ENCODE peak calls at places on chromosomes 1 and 21, in five cellular contexts. H is uterus; Z is tibial nerve; X is heart left ventricle; B is CD4-positive, CD25-positive, alpha-beta regulatory T cell. P is an unnamed sample. For H3K4me1, the result is how much of the 10 kb centered on the place peaks cover.

GRCh38 chr21:17610862-17611261 is 1.8 kb downstream of the BTG3 start:
- DNase-seq in B (no peak), X (no peak), Z (no peak), H (peak), P (no peak)

GRCh38 chr1:185152187-185152767 is 4.5 kb downstream of the TRMT1L start:
- DNase-seq in X (no peak), Z (no peak), H (no peak), B (no peak), P (no peak)

GRCh38 chr1:230127105-230128054 is 60.3 kb downstream of the GALNT2 start:
- DNase-seq in H (no peak), B (no peak), X (no peak), Z (no peak), P (no peak)

GRCh38 chr1:68175621-68176398 is 56.5 kb downstream of the WLS start:
- DNase-seq in X (no peak), B (no peak), Z (no peak), H (peak), P (no peak)

GRCh38 chr1:21665711-21666571 is 3.2 kb downstream of the RAP1GAP start:
- DNase-seq in X (no peak), H (peak), B (no peak), Z (no peak), P (no peak)

GRCh38 chr1:43930168-43930948 is 3.2 kb upstream of the ARTN start:
- DNase-seq in B (no peak), H (no peak), Z (no peak), X (no peak), P (no peak)

GRCh38 chr1:161019767-161020572 is 982 bp downstream of the F11R start:
- DNase-seq in X (no peak), B (no peak), Z (no peak), H (no peak), P (no peak)

GRCh38 chr21:41396452-41397107 is 29.5 kb upstream of the MX1 start:
- DNase-seq in H (no peak), B (no peak), Z (no peak), X (no peak), P (peak)

GRCh38 chr1:110672001-110672752 is 2.6 kb downstream of the KCNA3 start:
- DNase-seq in X (no peak), B (peak), H (peak), Z (no peak), P (no peak)

GRCh38 chr1:200518524-200518923 is 102.0 kb downstream of the KIF14 start:
- DNase-seq in B (no peak), X (no peak), H (no peak), Z (no peak), P (no peak)

GRCh38 chr1:21755067-21755466 is 27.9 kb downstream of the USP48 start:
- DNase-seq in Z (no peak), X (no peak), H (no peak), B (no peak), P (no peak)

GRCh38 chr1:89911186-89911976 is 83.5 kb upstream of the ZNF326 start:
- DNase-seq in H (no peak), Z (no peak), B (no peak), X (no peak), P (no peak)

GRCh38 chr1:231073311-231073710 is 33.3 kb upstream of the FAM89A start:
- DNase-seq in B (no peak), X (no peak), H (no peak), Z (no peak), P (no peak)

GRCh38 chr1:41383094-41383852 is 22.0 kb downstream of the FOXO6 start:
- DNase-seq in H (no peak), X (no peak), Z (no peak), B (no peak), P (no peak)

GRCh38 chr1:150622219-150622975 is 7.0 kb downstream of the ENSA start:
- DNase-seq in X (peak), Z (peak), H (peak), B (no peak), P (no peak)

GRCh38 chr21:41962425-41962966 is 8.7 kb upstream of the C2CD2 start:
- DNase-seq in H (no peak), X (no peak), B (no peak), Z (no peak), P (no peak)

GRCh38 chr1:104082221-104082620 is 332.5 kb downstream of the AMY1C start:
- DNase-seq in H (no peak), X (no peak), Z (no peak), B (no peak), P (no peak)

GRCh38 chr1:228007801-228008341 is 1.1 kb downstream of the WNT3A start:
- DNase-seq in X (no peak), B (no peak), H (peak), Z (no peak), P (no peak)

GRCh38 chr1:22221233-22221780 is 78.4 kb upstream of the WNT4 start:
- DNase-seq in H (no peak), X (no peak), Z (no peak), B (no peak), P (no peak)

GRCh38 chr21:21034046-21034445 is 35.8 kb downstream of the NCAM2 start:
- DNase-seq in X (no peak), H (no peak), Z (no peak), B (no peak), P (no peak)

GRCh38 chr1:230760360-230760827 is 13.2 kb downstream of the CAPN9 start:
- DNase-seq in H (no peak), X (no peak), B (no peak), Z (no peak), P (no peak)

GRCh38 chr1:81201779-81202178 is 599.0 kb upstream of the ADGRL2 start:
- DNase-seq in Z (no peak), X (no peak), H (no peak), B (no peak), P (no peak)

GRCh38 chr1:219660666-219661463 is 48.0 kb upstream of the ZC3H11B start:
- DNase-seq in B (no peak), Z (peak), H (peak), X (peak), P (peak)

GRCh38 chr1:11980676-11980972 is 380 bp downstream of the MFN2 start:
- DNase-seq in B (no peak), X (no peak), Z (no peak), H (no peak), P (no peak)

GRCh38 chr1:211118407-211119102 is 15.4 kb downstream of the KCNH1 start:
- DNase-seq in H (no peak), X (no peak), B (no peak), Z (no peak), P (no peak)

GRCh38 chr1:245856944-245857531 is 650.0 kb downstream of the SMYD3 start:
- DNase-seq in B (no peak), X (no peak), Z (no peak), H (no peak), P (no peak)

GRCh38 chr1:230270940-230271325 is 155.2 kb downstream of the PGBD5 start:
- DNase-seq in B (no peak), Z (no peak), X (no peak), H (no peak), P (no peak)

GRCh38 chr1:184191181-184191601 is 139.7 kb downstream of the TSEN15 start:
- DNase-seq in Z (no peak), B (no peak), X (peak), H (peak), P (no peak)

GRCh38 chr1:46342084-46342656 is 1.6 kb downstream of the NSUN4 start:
- DNase-seq in Z (no peak), B (no peak), X (no peak), H (no peak), P (no peak)

GRCh38 chr1:11806307-11806936 is 431 bp downstream of the CLCN6 start:
- DNase-seq in B (no peak), H (no peak), X (no peak), Z (no peak), P (no peak)

GRCh38 chr1:108699375-108700332 is 7.5 kb downstream of the PRPF38B start:
- DNase-seq in X (no peak), B (no peak), Z (no peak), H (no peak), P (no peak)

GRCh38 chr1:151547119-151547899 is 7.2 kb downstream of the TUFT1 start:
- DNase-seq in Z (no peak), B (no peak), H (peak), X (no peak), P (peak)

GRCh38 chr1:65476327-65476726 is 55.9 kb downstream of the LEPR start:
- DNase-seq in H (no peak), Z (no peak), B (no peak), X (no peak), P (no peak)

GRCh38 chr1:156499703-156500577 is 635 bp downstream of the MEF2D start:
- DNase-seq in X (peak), B (peak), Z (no peak), H (peak), P (peak)

GRCh38 chr1:204323887-204324286 is 35.8 kb downstream of the PLEKHA6 start:
- DNase-seq in H (no peak), Z (no peak), X (no peak), B (no peak), P (no peak)

GRCh38 chr1:96557336-96557735 is 164.2 kb upstream of the PTBP2 start:
- DNase-seq in H (no peak), Z (no peak), X (no peak), B (no peak), P (no peak)

GRCh38 chr1:164611754-164612642 is 53.0 kb downstream of the PBX1 start:
- DNase-seq in X (no peak), B (no peak), Z (no peak), H (peak), P (peak)

GRCh38 chr1:2587071-2587859 is 688 bp downstream of the PRXL2B start:
- DNase-seq in X (no peak), Z (no peak), H (peak), B (no peak), P (no peak)

DNA sequence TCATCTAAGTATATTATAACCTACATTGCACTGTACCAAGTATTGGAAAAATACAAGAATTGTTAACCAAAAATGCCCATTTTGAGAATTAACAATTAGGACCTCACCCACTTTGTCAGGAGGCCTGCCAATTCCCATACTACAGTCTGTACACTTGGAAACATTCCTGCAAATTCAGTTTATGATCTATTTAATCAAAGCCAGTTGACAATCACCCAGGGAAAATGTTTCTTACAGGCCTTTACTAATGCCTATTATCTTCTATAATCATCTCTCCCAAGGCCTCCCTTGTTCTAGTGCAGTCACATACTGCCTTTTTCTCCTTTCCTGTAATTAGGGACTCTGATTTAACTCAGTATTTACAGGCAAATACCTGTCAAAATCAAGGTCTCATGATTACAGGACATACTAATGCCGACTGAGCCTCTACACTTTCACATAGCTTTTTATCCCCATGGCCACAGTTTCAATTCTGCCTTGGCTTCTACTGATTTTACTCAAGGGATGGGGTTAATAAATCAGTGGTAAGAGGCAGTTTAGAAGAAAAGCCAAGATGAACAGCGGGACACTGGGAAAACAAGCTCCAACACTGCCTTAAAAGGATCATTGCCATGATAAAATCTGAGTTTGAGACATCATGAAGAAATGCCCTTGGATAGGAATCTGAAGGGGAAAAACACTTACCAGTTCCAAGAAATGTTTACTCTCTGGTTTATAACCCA is 338.7 kb downstream of the VAV3 start:
- DNase-seq in Z (no peak), X (no peak), B (no peak), H (peak), P (no peak)
- H3K4me1 ChIP-seq in Z (under half), X (under half), B (under half), H (under half), P (under half)

DNA sequence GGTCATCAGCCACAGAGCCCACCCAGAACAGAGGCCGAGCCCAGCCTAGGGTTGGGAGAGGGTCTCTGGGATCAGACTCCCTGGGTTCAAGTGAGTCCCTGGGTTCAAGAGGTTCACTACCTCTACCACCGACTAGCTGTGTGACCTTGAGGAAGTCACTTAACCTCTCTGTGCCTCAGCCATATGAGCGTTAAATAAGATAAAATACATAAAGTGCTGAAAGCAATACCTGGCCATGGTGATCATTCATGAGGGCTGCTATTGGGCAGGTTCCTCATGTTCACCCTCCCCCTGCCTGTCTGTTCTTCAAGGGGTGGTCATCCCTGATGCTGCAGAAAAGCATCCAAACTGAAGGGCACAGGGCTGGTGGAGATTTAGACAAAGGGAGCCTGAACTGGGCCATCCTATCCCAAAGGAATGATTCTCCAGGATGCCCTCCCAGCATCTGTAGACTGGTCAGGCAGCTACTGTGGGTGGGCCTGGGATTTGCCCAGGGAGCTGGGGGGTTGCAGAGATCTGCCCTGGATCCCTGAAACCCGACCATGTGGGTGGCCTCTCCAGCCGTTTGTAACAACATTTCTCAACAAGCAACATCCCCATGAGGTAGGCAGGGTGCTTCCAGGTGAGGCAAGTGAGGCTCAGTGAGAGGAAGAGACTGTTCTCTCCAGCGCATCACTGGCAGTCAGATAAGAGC is 196.6 kb downstream of the MATN1 start:
- DNase-seq in B (no peak), Z (no peak), H (no peak), X (no peak), P (no peak)
- H3K4me1 ChIP-seq in B (under half), Z (under half), H (under half), X (half or more), P (half or more)

GRCh38 chr1:63051356-63051755 is 267.4 kb downstream of the ATG4C start:
- DNase-seq in X (no peak), H (no peak), B (no peak), Z (no peak), P (no peak)
- H3K4me1 ChIP-seq in X (under half), H (under half), B (under half), Z (under half), P (under half)

DNA sequence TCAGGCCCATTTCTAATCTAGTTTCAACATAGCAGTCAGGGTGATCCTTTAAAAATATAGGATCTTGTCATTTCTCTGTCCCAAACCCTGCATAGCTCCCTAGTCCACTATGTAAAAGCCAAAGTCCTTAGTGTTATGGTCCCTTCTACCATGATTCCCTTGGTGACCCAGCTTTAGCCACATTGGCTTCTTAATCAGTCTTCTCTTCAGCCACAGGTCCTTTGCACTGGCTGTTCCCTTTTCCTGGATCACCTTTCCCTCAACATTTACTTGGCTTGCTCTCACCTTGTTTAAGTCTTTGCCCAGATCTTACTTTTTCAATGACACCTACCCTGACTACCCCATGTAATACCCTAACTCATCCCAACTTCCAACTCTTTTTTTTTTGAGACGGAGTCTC is 11.7 kb upstream of the FUCA1 start:
- DNase-seq in H (no peak), Z (no peak), X (no peak), B (no peak), P (no peak)
- H3K4me1 ChIP-seq in H (under half), Z (under half), X (under half), B (under half), P (under half)

DNA sequence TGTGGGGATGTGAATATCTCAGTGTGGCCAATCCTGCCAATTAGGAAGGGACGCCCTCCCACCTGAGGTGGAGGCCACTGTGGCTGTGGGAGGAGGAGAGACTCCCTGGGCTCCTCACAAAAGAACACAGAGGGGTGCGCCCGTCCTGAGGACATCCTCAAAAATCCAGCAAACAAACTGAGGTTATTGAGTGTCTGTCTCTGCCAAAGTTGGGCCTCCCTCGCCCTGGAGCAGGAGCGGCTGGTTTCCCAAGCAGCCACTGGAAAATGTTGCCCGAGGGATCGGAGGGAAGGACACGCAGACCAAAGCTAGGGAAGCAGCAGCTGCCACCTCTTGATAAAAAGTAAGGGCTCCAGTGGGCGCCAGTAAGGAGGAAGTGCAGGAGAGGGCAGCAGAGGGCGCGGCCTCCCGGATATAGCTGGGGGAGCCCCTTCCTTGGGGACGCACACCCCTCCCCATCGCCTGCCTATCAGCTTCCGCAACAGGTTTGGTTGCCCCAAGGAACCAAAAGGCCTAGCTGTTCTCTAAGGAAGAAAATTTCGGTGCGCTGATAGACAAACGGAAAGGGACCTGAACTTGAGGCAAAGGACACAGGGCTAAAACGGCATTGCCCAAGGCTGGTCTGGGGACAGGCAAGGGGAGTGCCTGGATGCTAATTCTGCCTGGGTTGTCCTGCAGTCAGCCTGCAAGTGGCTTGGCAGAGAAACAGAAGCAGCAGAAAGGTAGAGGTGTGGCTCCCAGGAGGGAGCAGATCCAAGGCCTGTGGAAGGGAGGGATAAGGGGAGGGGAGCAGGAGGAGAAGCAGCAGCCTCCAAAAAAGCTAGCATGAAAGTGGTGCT is 1.7 kb upstream of the GRIK3 start:
- DNase-seq in B (no peak), X (no peak), H (no peak), Z (no peak), P (no peak)
- H3K4me1 ChIP-seq in B (under half), X (under half), H (under half), Z (half or more), P (under half)

GRCh38 chr1:193326296-193326695 is 139.9 kb upstream of the B3GALT2 start:
- DNase-seq in X (no peak), B (no peak), H (no peak), Z (no peak), P (no peak)

GRCh38 chr1:193321242-193321842 is 134.9 kb upstream of the B3GALT2 start:
- DNase-seq in X (no peak), B (no peak), H (no peak), Z (no peak), P (no peak)

GRCh38 chr1:193322218-193322617 is 135.8 kb upstream of the B3GALT2 start:
- DNase-seq in X (no peak), Z (no peak), H (no peak), B (no peak), P (no peak)

GRCh38 chr1:193325042-193325441 is 138.6 kb upstream of the B3GALT2 start:
- DNase-seq in H (no peak), B (no peak), X (no peak), Z (no peak), P (no peak)

GRCh38 chr1:193325771-193326170 is 139.4 kb upstream of the B3GALT2 start:
- DNase-seq in H (no peak), Z (no peak), B (no peak), X (no peak), P (no peak)
- H3K4me1 ChIP-seq in H (under half), Z (under half), B (under half), X (under half), P (under half)

GRCh38 chr1:27005648-27006496 is 6.8 kb downstream of the TENT5B start:
- DNase-seq in H (no peak), B (no peak), Z (no peak), X (peak), P (no peak)

GRCh38 chr1:27001570-27002360 is 8.3 kb downstream of the TRNP1 start:
- DNase-seq in X (peak), Z (peak), B (no peak), H (no peak), P (peak)

GRCh38 chr1:27004471-27005165 is 8.0 kb downstream of the TENT5B start:
- DNase-seq in H (peak), B (no peak), X (peak), Z (no peak), P (no peak)

GRCh38 chr1:27005166-27005530 is 7.5 kb downstream of the TENT5B start:
- DNase-seq in X (no peak), B (no peak), H (no peak), Z (no peak), P (no peak)

GRCh38 chr1:27003745-27004470 is 8.7 kb downstream of the TENT5B start:
- DNase-seq in Z (no peak), X (peak), B (no peak), H (no peak), P (no peak)
- H3K4me1 ChIP-seq in Z (half or more), X (half or more), B (under half), H (under half), P (under half)

DNA sequence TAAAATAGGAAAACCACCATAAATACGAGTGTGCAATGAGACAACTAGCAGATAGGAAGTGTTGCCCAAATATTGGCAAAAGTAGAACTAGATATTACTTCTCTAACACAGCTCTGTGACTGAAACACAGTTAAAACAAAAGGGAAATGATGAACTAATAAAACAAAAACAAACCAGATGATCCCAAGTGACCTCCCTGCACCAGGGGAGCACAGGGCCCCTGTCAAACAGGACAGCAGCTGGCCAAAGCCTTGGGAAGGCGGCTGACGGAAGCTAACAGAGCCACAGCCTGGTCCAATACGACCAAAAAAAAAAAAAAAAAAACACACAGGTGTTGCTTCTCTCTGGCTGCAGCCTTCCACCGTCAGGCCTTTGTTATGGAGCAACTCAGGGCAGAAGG is 17.8 kb downstream of the ZBTB17 start:
- DNase-seq in B (no peak), H (no peak), X (no peak), Z (peak), P (no peak)
- H3K4me1 ChIP-seq in B (under half), H (under half), X (under half), Z (half or more), P (under half)

P was measured in gastrocnemius medialis.